ENCODE peak calls at places on chromosomes 12 and 14, in seven cellular contexts. E is mucosa of descending colon, T is activated B cell treated with CpG ODN at 0.5 μM for 24 hours, S is WTC11, A is fibroblast of pulmonary artery, K is tibial artery, X is neural progenitor cell. I is an unnamed sample.

GRCh38 chr12:34399631-34400422 is 377.5 kb downstream of the ALG10 start:
- DNase-seq in E (no peak), T (peak; percentile 7), S (peak; percentile 4), A (no peak), K (peak; percentile 9), X (no peak), I (peak; percentile 13)

GRCh38 chr12:52631676-52632459 is 13.5 kb upstream of the KRT73 start:
- DNase-seq in E (no peak), T (no peak), S (no peak), A (no peak), K (no peak), X (no peak), I (no peak)

GRCh38 chr14:56189306-56189705 is 71.1 kb downstream of the PELI2 start:
- DNase-seq in E (no peak), T (no peak), S (no peak), A (peak; percentile 78), K (no peak), X (no peak), I (no peak)

GRCh38 chr14:106209745-106210144 is 683.4 kb downstream of the TMEM121 start:
- DNase-seq in E (no peak), T (no peak), S (no peak), A (no peak), K (no peak), X (no peak), I (no peak)

GRCh38 chr14:61558271-61558670 is 137.0 kb upstream of the HIF1A start:
- DNase-seq in E (no peak), T (no peak), S (no peak), A (no peak), K (no peak), X (no peak), I (no peak)

GRCh38 chr12:81797100-81797499 is 38.0 kb upstream of the PPFIA2 start:
- DNase-seq in E (no peak), T (no peak), S (no peak), A (peak; percentile 25), K (no peak), X (peak; percentile 38), I (no peak)

GRCh38 chr14:97777622-97778021 is 980.4 kb downstream of the VRK1 start:
- DNase-seq in E (no peak), T (no peak), S (no peak), A (no peak), K (no peak), X (no peak), I (no peak)

GRCh38 chr14:88210426-88210825 is 112.6 kb downstream of the KCNK10 start:
- DNase-seq in E (no peak), T (no peak), S (no peak), A (peak; percentile 10), K (no peak), X (no peak), I (no peak)

GRCh38 chr12:72084061-72084460 is 145.4 kb downstream of the TPH2 start:
- DNase-seq in E (no peak), T (no peak), S (no peak), A (no peak), K (no peak), X (no peak), I (no peak)

GRCh38 chr12:93080994-93081809 is 152.1 kb upstream of the EEA1 start:
- DNase-seq in E (no peak), T (no peak), S (peak; percentile 34), A (peak; percentile 66), K (no peak), X (peak; percentile 43), I (no peak)

GRCh38 chr14:54711812-54712211 is 144.9 kb downstream of the SAMD4A start:
- DNase-seq in E (no peak), T (no peak), S (no peak), A (no peak), K (no peak), X (no peak), I (no peak)

GRCh38 chr14:103561381-103562134 is 899 bp downstream of the BAG5 start:
- DNase-seq in E (peak; percentile 48), T (no peak), S (no peak), A (peak; percentile 73), K (no peak), X (peak; percentile 71), I (no peak)

GRCh38 chr12:7075931-7076330 is 15.4 kb downstream of the C1S start:
- DNase-seq in E (no peak), T (no peak), S (no peak), A (peak; percentile 71), K (no peak), X (no peak), I (no peak)

GRCh38 chr12:30953257-30953656 is 26.7 kb downstream of the TSPAN11 start:
- DNase-seq in E (no peak), T (no peak), S (no peak), A (no peak), K (no peak), X (no peak), I (no peak)

GRCh38 chr12:68240975-68241374 is 12.4 kb downstream of the IL22 start:
- DNase-seq in E (peak; percentile 32), T (no peak), S (no peak), A (no peak), K (peak; percentile 27), X (no peak), I (no peak)

GRCh38 chr14:21988413-21988812 is 314.8 kb upstream of the OR4E1 start:
- DNase-seq in E (no peak), T (no peak), S (no peak), A (no peak), K (no peak), X (no peak), I (no peak)

GRCh38 chr14:21991130-21991529 is 317.5 kb upstream of the OR4E1 start:
- DNase-seq in E (no peak), T (no peak), S (no peak), A (no peak), K (no peak), X (no peak), I (no peak)

GRCh38 chr14:21989090-21989489 is 315.5 kb upstream of the OR4E1 start:
- DNase-seq in E (no peak), T (no peak), S (no peak), A (peak; percentile 3), K (no peak), X (no peak), I (no peak)

GRCh38 chr14:21987937-21988336 is 314.3 kb upstream of the OR4E1 start:
- DNase-seq in E (no peak), T (no peak), S (peak; percentile 27), A (peak; percentile 30), K (no peak), X (peak; percentile 75), I (no peak)

GRCh38 chr14:21990116-21990515 is 316.5 kb upstream of the OR4E1 start:
- DNase-seq in E (no peak), T (no peak), S (no peak), A (peak; percentile 3), K (no peak), X (peak; percentile 31), I (no peak)
- TF ChIP-seq CTCF in E (no peak), T (no peak), S (peak; percentile 24), A (peak; percentile 45), K (peak; percentile 21), X (peak; percentile 56), I (peak; percentile 52)

GRCh38 chr12:13000616-13000934 is 510 bp upstream of the HEBP1 start:
- DNase-seq in E (no peak), T (no peak), S (no peak), A (no peak), K (no peak), X (peak; percentile 79), I (no peak)

GRCh38 chr12:13001725-13002040 is 1.6 kb upstream of the HEBP1 start:
- DNase-seq in E (no peak), T (no peak), S (no peak), A (no peak), K (no peak), X (no peak), I (no peak)

GRCh38 chr12:13002301-13003097 is 2.4 kb upstream of the HEBP1 start:
- DNase-seq in E (no peak), T (no peak), S (no peak), A (no peak), K (no peak), X (no peak), I (no peak)

GRCh38 chr12:12999959-13000615 is at the start of gene HEBP1:
- DNase-seq in E (peak; percentile 98), T (peak; percentile 97), S (peak; percentile 95), A (peak; percentile 91), K (peak; percentile 93), X (peak; percentile 95), I (peak; percentile 96)

GRCh38 chr12:13000935-13001724 is 1.1 kb upstream of the HEBP1 start:
- DNase-seq in E (peak; percentile 47), T (peak; percentile 57), S (peak; percentile 63), A (peak; percentile 55), K (peak; percentile 48), X (peak; percentile 89), I (peak; percentile 71)
- TF ChIP-seq CTCF in E (peak; percentile 10), T (no peak), S (no peak), A (peak; percentile 19), K (no peak), X (peak; percentile 51), I (no peak)

GRCh38 chr12:128424931-128425431 is 158.0 kb downstream of the TMEM132C start:
- DNase-seq in E (no peak), T (no peak), S (no peak), A (no peak), K (no peak), X (no peak), I (no peak)

GRCh38 chr12:128425883-128426282 is 158.9 kb downstream of the TMEM132C start:
- DNase-seq in E (no peak), T (no peak), S (no peak), A (no peak), K (no peak), X (no peak), I (no peak)

GRCh38 chr12:128415036-128415560 is 148.1 kb downstream of the TMEM132C start:
- DNase-seq in E (no peak), T (no peak), S (no peak), A (no peak), K (no peak), X (no peak), I (no peak)

GRCh38 chr12:128418944-128419343 is 152.0 kb downstream of the TMEM132C start:
- DNase-seq in E (no peak), T (no peak), S (no peak), A (peak; percentile 10), K (no peak), X (no peak), I (no peak)

GRCh38 chr12:128420163-128420562 is 153.2 kb downstream of the TMEM132C start:
- DNase-seq in E (no peak), T (no peak), S (no peak), A (no peak), K (no peak), X (no peak), I (no peak)
- TF ChIP-seq CTCF in E (no peak), T (no peak), S (no peak), A (no peak), K (no peak), X (no peak), I (no peak)

GRCh38 chr12:100824476-100824875 is 29.9 kb downstream of the ANO4 start:
- DNase-seq in E (no peak), T (no peak), S (no peak), A (no peak), K (no peak), X (no peak), I (no peak)
- TF ChIP-seq CTCF in E (no peak), T (no peak), S (no peak), A (no peak), K (no peak), X (no peak), I (no peak)

I was measured in mesothelial cell of epicardium.